ENCODE peak calls at places on chromosomes 11 and 22, in eight cellular contexts. One of them, this sample, is unnamed.
A peak's percentile ranks its signal among the peaks of the same experiment; 100 is the strongest.

GRCh38 chr11:45187375-45187774 is 40.9 kb downstream of the PRDM11 start:
- DNase-seq in substantia nigra: no peak
- DNase-seq in IMR-90: no peak
- DNase-seq in breast epithelium: no peak
- DNase-seq in ovary: no peak
- DNase-seq in hepatocyte: no peak
- DNase-seq in spleen: no peak
- DNase-seq in heart right ventricle: no peak
- DNase-seq in this sample: no peak

GRCh38 chr11:64848214-64848778 is 3.8 kb upstream of the CDC42BPG start:
- DNase-seq in ovary: no peak
- DNase-seq in hepatocyte: no peak
- DNase-seq in substantia nigra: no peak
- DNase-seq in IMR-90: no peak
- DNase-seq in spleen: no peak
- DNase-seq in heart right ventricle: no peak
- DNase-seq in breast epithelium: no peak
- DNase-seq in this sample: no peak

GRCh38 chr11:3950996-3951662 is 95.7 kb downstream of the STIM1 start:
- DNase-seq in substantia nigra: no peak
- DNase-seq in hepatocyte: peak; percentile 17
- DNase-seq in breast epithelium: no peak
- DNase-seq in spleen: no peak
- DNase-seq in heart right ventricle: no peak
- DNase-seq in ovary: no peak
- DNase-seq in IMR-90: peak; percentile 81
- DNase-seq in this sample: no peak

GRCh38 chr22:39859903-39860588 is 33.5 kb downstream of the ENTHD1 start:
- DNase-seq in ovary: no peak
- DNase-seq in breast epithelium: no peak
- DNase-seq in heart right ventricle: no peak
- DNase-seq in spleen: no peak
- DNase-seq in substantia nigra: no peak
- DNase-seq in hepatocyte: no peak
- DNase-seq in IMR-90: no peak
- DNase-seq in this sample: no peak

GRCh38 chr11:91081440-91082088 is 858.7 kb upstream of the CHORDC1 start:
- DNase-seq in ovary: no peak
- DNase-seq in IMR-90: peak; percentile 31
- DNase-seq in substantia nigra: no peak
- DNase-seq in hepatocyte: peak; percentile 13
- DNase-seq in spleen: no peak
- DNase-seq in heart right ventricle: peak; percentile 35
- DNase-seq in breast epithelium: no peak
- DNase-seq in this sample: peak; percentile 41

GRCh38 chr11:78138694-78139421 is 568 bp downstream of the ALG8 start:
- DNase-seq in hepatocyte: peak; percentile 34
- DNase-seq in spleen: no peak
- DNase-seq in substantia nigra: peak; percentile 4
- DNase-seq in IMR-90: peak; percentile 31
- DNase-seq in breast epithelium: no peak
- DNase-seq in heart right ventricle: no peak
- DNase-seq in ovary: no peak
- DNase-seq in this sample: no peak

GRCh38 chr22:49770454-49771265 is 57.0 kb downstream of the BRD1 start:
- DNase-seq in IMR-90: no peak
- DNase-seq in hepatocyte: no peak
- DNase-seq in substantia nigra: no peak
- DNase-seq in spleen: peak; percentile 69
- DNase-seq in ovary: no peak
- DNase-seq in heart right ventricle: no peak
- DNase-seq in breast epithelium: no peak
- DNase-seq in this sample: peak; percentile 59

GRCh38 chr11:125210112-125210511 is 45.6 kb downstream of the PKNOX2 start:
- DNase-seq in IMR-90: no peak
- DNase-seq in heart right ventricle: no peak
- DNase-seq in ovary: no peak
- DNase-seq in substantia nigra: no peak
- DNase-seq in breast epithelium: no peak
- DNase-seq in spleen: no peak
- DNase-seq in hepatocyte: no peak
- DNase-seq in this sample: no peak

GRCh38 chr11:64331569-64332371 is 8.2 kb upstream of the CCDC88B start:
- DNase-seq in IMR-90: peak; percentile 87
- DNase-seq in spleen: peak; percentile 92
- DNase-seq in heart right ventricle: peak; percentile 68
- DNase-seq in hepatocyte: peak; percentile 82
- DNase-seq in breast epithelium: no peak
- DNase-seq in substantia nigra: no peak
- DNase-seq in ovary: no peak
- DNase-seq in this sample: peak; percentile 91

GRCh38 chr11:28819741-28820140 is 711.6 kb downstream of the METTL15 start:
- DNase-seq in heart right ventricle: no peak
- DNase-seq in ovary: no peak
- DNase-seq in spleen: no peak
- DNase-seq in hepatocyte: no peak
- DNase-seq in IMR-90: no peak
- DNase-seq in breast epithelium: no peak
- DNase-seq in substantia nigra: no peak
- DNase-seq in this sample: no peak

GRCh38 chr11:36361472-36361871 is 65.4 kb downstream of the PRR5L start:
- DNase-seq in ovary: no peak
- DNase-seq in spleen: no peak
- DNase-seq in substantia nigra: no peak
- DNase-seq in heart right ventricle: no peak
- DNase-seq in breast epithelium: no peak
- DNase-seq in hepatocyte: no peak
- DNase-seq in IMR-90: no peak
- DNase-seq in this sample: no peak

GRCh38 chr11:121928597-121929580 is 187.1 kb downstream of the BLID start:
- DNase-seq in spleen: no peak
- DNase-seq in IMR-90: no peak
- DNase-seq in hepatocyte: no peak
- DNase-seq in breast epithelium: no peak
- DNase-seq in heart right ventricle: no peak
- DNase-seq in ovary: peak; percentile 40
- DNase-seq in substantia nigra: no peak
- DNase-seq in this sample: no peak

GRCh38 chr11:132586801-132587200 is 945.5 kb downstream of the OPCML start:
- DNase-seq in breast epithelium: no peak
- DNase-seq in IMR-90: peak; percentile 50
- DNase-seq in spleen: no peak
- DNase-seq in hepatocyte: no peak
- DNase-seq in heart right ventricle: no peak
- DNase-seq in substantia nigra: peak; percentile 5
- DNase-seq in ovary: no peak
- DNase-seq in this sample: no peak

GRCh38 chr22:45162531-45162930 is 1.2 kb upstream of the NUP50 start:
- DNase-seq in spleen: no peak
- DNase-seq in hepatocyte: no peak
- DNase-seq in heart right ventricle: no peak
- DNase-seq in breast epithelium: no peak
- DNase-seq in IMR-90: no peak
- DNase-seq in substantia nigra: no peak
- DNase-seq in ovary: no peak
- DNase-seq in this sample: no peak

GRCh38 chr11:15327786-15328231 is 213.1 kb downstream of the INSC start:
- DNase-seq in substantia nigra: peak; percentile 51
- DNase-seq in hepatocyte: peak; percentile 84
- DNase-seq in spleen: no peak
- DNase-seq in IMR-90: peak; percentile 51
- DNase-seq in heart right ventricle: peak; percentile 50
- DNase-seq in ovary: peak; percentile 36
- DNase-seq in breast epithelium: peak; percentile 70
- DNase-seq in this sample: peak; percentile 56

GRCh38 chr22:43173566-43173965 is 13.4 kb downstream of the TTLL12 start:
- DNase-seq in ovary: no peak
- DNase-seq in hepatocyte: no peak
- DNase-seq in substantia nigra: no peak
- DNase-seq in heart right ventricle: no peak
- DNase-seq in spleen: peak; percentile 56
- DNase-seq in IMR-90: no peak
- DNase-seq in breast epithelium: no peak
- DNase-seq in this sample: peak; percentile 63

GRCh38 chr22:45207981-45208664 is 32.6 kb downstream of the KIAA0930 start:
- DNase-seq in heart right ventricle: no peak
- DNase-seq in spleen: peak; percentile 69
- DNase-seq in hepatocyte: peak; percentile 44
- DNase-seq in ovary: no peak
- DNase-seq in breast epithelium: no peak
- DNase-seq in substantia nigra: no peak
- DNase-seq in IMR-90: peak; percentile 95
- DNase-seq in this sample: peak; percentile 40

GRCh38 chr11:122310701-122311100 is 194.7 kb upstream of the BLID start:
- DNase-seq in heart right ventricle: no peak
- DNase-seq in breast epithelium: no peak
- DNase-seq in IMR-90: no peak
- DNase-seq in spleen: no peak
- DNase-seq in hepatocyte: no peak
- DNase-seq in ovary: no peak
- DNase-seq in substantia nigra: no peak
- DNase-seq in this sample: no peak

GRCh38 chr11:17164361-17165246 is 43.2 kb downstream of the PIK3C2A start:
- DNase-seq in substantia nigra: no peak
- DNase-seq in IMR-90: peak; percentile 15
- DNase-seq in breast epithelium: no peak
- DNase-seq in ovary: no peak
- DNase-seq in heart right ventricle: peak; percentile 15
- DNase-seq in spleen: no peak
- DNase-seq in hepatocyte: peak; percentile 8
- DNase-seq in this sample: no peak

GRCh38 chr22:42236848-42237247 is 33.6 kb downstream of the TCF20 start:
- DNase-seq in ovary: no peak
- DNase-seq in hepatocyte: no peak
- DNase-seq in breast epithelium: no peak
- DNase-seq in heart right ventricle: no peak
- DNase-seq in IMR-90: no peak
- DNase-seq in spleen: no peak
- DNase-seq in substantia nigra: no peak
- DNase-seq in this sample: no peak

GRCh38 chr11:86660011-86660595 is 12.3 kb downstream of the ME3 start:
- DNase-seq in IMR-90: peak; percentile 77
- DNase-seq in breast epithelium: no peak
- DNase-seq in spleen: no peak
- DNase-seq in ovary: no peak
- DNase-seq in substantia nigra: no peak
- DNase-seq in heart right ventricle: no peak
- DNase-seq in hepatocyte: no peak
- DNase-seq in this sample: no peak

GRCh38 chr11:94802501-94802900 is 34.3 kb downstream of the AMOTL1 start:
- DNase-seq in hepatocyte: no peak
- DNase-seq in ovary: no peak
- DNase-seq in breast epithelium: no peak
- DNase-seq in IMR-90: no peak
- DNase-seq in spleen: no peak
- DNase-seq in substantia nigra: no peak
- DNase-seq in heart right ventricle: no peak
- DNase-seq in this sample: no peak
- H3K27ac ChIP-seq in hepatocyte: no peak overlapping the region
- H3K27ac ChIP-seq in ovary: no peak overlapping the region
- H3K27ac ChIP-seq in breast epithelium: no peak overlapping the region
- H3K27ac ChIP-seq in IMR-90: no peak overlapping the region
- H3K27ac ChIP-seq in spleen: no peak overlapping the region
- H3K27ac ChIP-seq in substantia nigra: no peak overlapping the region
- H3K27ac ChIP-seq in heart right ventricle: no peak overlapping the region
- H3K27ac ChIP-seq in this sample: peak overlapping the region; percentile 58

GRCh38 chr11:116993599-116993998 is 104.6 kb downstream of the SIK3 start:
- DNase-seq in substantia nigra: peak; percentile 20
- DNase-seq in ovary: peak; percentile 40
- DNase-seq in IMR-90: no peak
- DNase-seq in spleen: no peak
- DNase-seq in breast epithelium: no peak
- DNase-seq in heart right ventricle: peak; percentile 38
- DNase-seq in hepatocyte: peak; percentile 11
- DNase-seq in this sample: no peak

GRCh38 chr11:116989184-116989583 is 109.0 kb downstream of the SIK3 start:
- DNase-seq in spleen: no peak
- DNase-seq in breast epithelium: no peak
- DNase-seq in substantia nigra: no peak
- DNase-seq in IMR-90: no peak
- DNase-seq in ovary: no peak
- DNase-seq in hepatocyte: no peak
- DNase-seq in heart right ventricle: no peak
- DNase-seq in this sample: no peak

GRCh38 chr11:116990811-116991210 is 107.4 kb downstream of the SIK3 start:
- DNase-seq in ovary: no peak
- DNase-seq in heart right ventricle: no peak
- DNase-seq in substantia nigra: no peak
- DNase-seq in breast epithelium: no peak
- DNase-seq in spleen: no peak
- DNase-seq in hepatocyte: no peak
- DNase-seq in IMR-90: no peak
- DNase-seq in this sample: no peak

GRCh38 chr11:116990061-116990473 is 108.2 kb downstream of the SIK3 start:
- DNase-seq in substantia nigra: no peak
- DNase-seq in breast epithelium: no peak
- DNase-seq in hepatocyte: peak; percentile 16
- DNase-seq in spleen: no peak
- DNase-seq in IMR-90: peak; percentile 92
- DNase-seq in heart right ventricle: peak; percentile 17
- DNase-seq in ovary: no peak
- DNase-seq in this sample: no peak

GRCh38 chr11:116991491-116991890 is 106.7 kb downstream of the SIK3 start:
- DNase-seq in hepatocyte: no peak
- DNase-seq in spleen: no peak
- DNase-seq in substantia nigra: no peak
- DNase-seq in breast epithelium: no peak
- DNase-seq in IMR-90: no peak
- DNase-seq in ovary: no peak
- DNase-seq in heart right ventricle: no peak
- DNase-seq in this sample: no peak
- H3K27ac ChIP-seq in hepatocyte: no peak overlapping the region
- H3K27ac ChIP-seq in spleen: no peak overlapping the region
- H3K27ac ChIP-seq in substantia nigra: no peak overlapping the region
- H3K27ac ChIP-seq in breast epithelium: no peak overlapping the region
- H3K27ac ChIP-seq in IMR-90: no peak overlapping the region
- H3K27ac ChIP-seq in ovary: no peak overlapping the region
- H3K27ac ChIP-seq in heart right ventricle: no peak overlapping the region
- H3K27ac ChIP-seq in this sample: no peak overlapping the region

GRCh38 chr11:73187854-73188253 is 30.2 kb upstream of the P2RY2 start:
- DNase-seq in heart right ventricle: no peak
- DNase-seq in spleen: no peak
- DNase-seq in substantia nigra: no peak
- DNase-seq in breast epithelium: peak; percentile 1
- DNase-seq in ovary: no peak
- DNase-seq in hepatocyte: no peak
- DNase-seq in IMR-90: no peak
- DNase-seq in this sample: no peak
- H3K27ac ChIP-seq in heart right ventricle: peak overlapping the region; percentile 32
- H3K27ac ChIP-seq in spleen: no peak overlapping the region
- H3K27ac ChIP-seq in substantia nigra: no peak overlapping the region
- H3K27ac ChIP-seq in breast epithelium: no peak overlapping the region
- H3K27ac ChIP-seq in ovary: no peak overlapping the region
- H3K27ac ChIP-seq in hepatocyte: no peak overlapping the region
- H3K27ac ChIP-seq in IMR-90: no peak overlapping the region
- H3K27ac ChIP-seq in this sample: no peak overlapping the region

DNA sequence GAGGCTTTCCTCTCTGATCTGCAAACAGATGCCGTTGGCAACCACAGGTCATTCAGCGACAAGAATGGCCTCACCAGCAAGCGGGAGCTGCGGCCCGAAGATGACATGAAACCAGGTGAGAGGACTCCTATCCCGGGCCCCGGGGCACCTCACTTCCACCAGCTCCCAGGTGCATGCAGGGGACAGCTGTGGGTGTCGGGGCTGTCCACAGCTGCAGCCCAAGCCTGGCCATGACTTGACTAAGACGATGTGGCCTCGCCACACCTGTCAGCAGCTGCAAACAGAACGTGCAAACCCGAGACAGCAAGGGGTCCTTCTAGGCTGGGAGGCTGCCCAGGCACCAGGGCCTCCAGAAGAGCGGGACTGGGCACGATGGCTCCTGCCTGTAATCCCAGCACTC is 3.6 kb downstream of the GAL start:
- DNase-seq in hepatocyte: no peak
- DNase-seq in IMR-90: no peak
- DNase-seq in breast epithelium: no peak
- DNase-seq in spleen: no peak
- DNase-seq in heart right ventricle: no peak
- DNase-seq in substantia nigra: no peak
- DNase-seq in ovary: no peak
- DNase-seq in this sample: no peak
- H3K27ac ChIP-seq in hepatocyte: no peak overlapping the region
- H3K27ac ChIP-seq in IMR-90: no peak overlapping the region
- H3K27ac ChIP-seq in breast epithelium: no peak overlapping the region
- H3K27ac ChIP-seq in spleen: no peak overlapping the region
- H3K27ac ChIP-seq in heart right ventricle: no peak overlapping the region
- H3K27ac ChIP-seq in substantia nigra: no peak overlapping the region
- H3K27ac ChIP-seq in ovary: no peak overlapping the region
- H3K27ac ChIP-seq in this sample: no peak overlapping the region

This sample was measured in aorta.